ENCODE peak calls at places on chromosomes 3 and 15, in eight cellular contexts. J, O, F, Z, N, T, M and Y are unnamed samples.

GRCh38 chr3:164095279-164095678 is 983.0 kb downstream of the SI start:
- DNase-seq in J (no peak), O (no peak), F (no peak), Z (no peak), N (no peak), T (no peak), M (no peak), Y (no peak)

GRCh38 chr3:126704494-126705214 is 614 bp downstream of the CHCHD6 start:
- DNase-seq in J (peak; percentile 21), O (no peak), F (no peak), Z (no peak), N (no peak), T (no peak), M (no peak), Y (no peak)

GRCh38 chr3:125959317-125960065 is 9.5 kb upstream of the ROPN1B start:
- DNase-seq in J (no peak), O (no peak), F (no peak), Z (no peak), N (no peak), T (no peak), M (no peak), Y (no peak)

GRCh38 chr15:95910643-95911212 is 419.8 kb upstream of the NR2F2 start:
- DNase-seq in J (no peak), O (no peak), F (no peak), Z (no peak), N (no peak), T (peak; percentile 7), M (no peak), Y (no peak)

GRCh38 chr3:167115331-167115934 is 264.7 kb downstream of the ZBBX start:
- DNase-seq in J (no peak), O (no peak), F (no peak), Z (no peak), N (no peak), T (no peak), M (no peak), Y (no peak)

GRCh38 chr15:93048759-93049161 is 40.3 kb downstream of the RGMA start:
- DNase-seq in J (peak; percentile 55), O (no peak), F (no peak), Z (no peak), N (no peak), T (no peak), M (no peak), Y (no peak)

GRCh38 chr3:116288480-116288879 is 156.8 kb downstream of the LSAMP start:
- DNase-seq in J (no peak), O (no peak), F (no peak), Z (no peak), N (peak; percentile 80), T (no peak), M (no peak), Y (no peak)

GRCh38 chr3:179957264-179957845 is 79.4 kb downstream of the PEX5L start:
- DNase-seq in J (no peak), O (no peak), F (no peak), Z (no peak), N (no peak), T (peak; percentile 60), M (no peak), Y (no peak)

GRCh38 chr3:46545695-46546630 is 20.1 kb downstream of the LRRC2 start:
- DNase-seq in J (no peak), O (no peak), F (no peak), Z (no peak), N (no peak), T (no peak), M (no peak), Y (no peak)

GRCh38 chr3:154904328-154904727 is 175.8 kb upstream of the MME start:
- DNase-seq in J (peak; percentile 9), O (peak; percentile 53), F (peak; percentile 1), Z (no peak), N (peak; percentile 22), T (no peak), M (no peak), Y (peak; percentile 7)

GRCh38 chr15:101107625-101108457 is 144.0 kb downstream of the CHSY1 start:
- DNase-seq in J (no peak), O (no peak), F (no peak), Z (no peak), N (no peak), T (no peak), M (no peak), Y (peak; percentile 76)

GRCh38 chr3:149833241-149833640 is 20.2 kb downstream of the RNF13 start:
- DNase-seq in J (no peak), O (no peak), F (no peak), Z (no peak), N (no peak), T (no peak), M (no peak), Y (no peak)